ENCODE peak calls at places on chromosomes 2 and 18, in seven cellular contexts. Z is K562; Y is CD4-positive, CD25-positive, alpha-beta regulatory T cell; E is astrocyte; B is SK-N-SH; S is A673; T is WERI-Rb-1. H is an unnamed sample. For H3K9me3, the result is how much of the 10 kb centered on the place peaks cover.

GRCh38 chr2:112843288-112843687 is 6.7 kb upstream of the IL1B start:
- DNase-seq in B (no peak), T (no peak), Z (no peak), Y (no peak), E (no peak), S (no peak), H (no peak)

GRCh38 chr2:20135631-20136050 is 84.2 kb upstream of the LAPTM4A start:
- DNase-seq in E (peak), T (peak), S (peak), Y (peak), B (peak), Z (peak), H (no peak)

GRCh38 chr2:39437522-39438296 is 624 bp upstream of the MAP4K3 start:
- DNase-seq in E (no peak), B (peak), Z (peak), T (peak), S (no peak), Y (peak), H (peak)

GRCh38 chr2:62208758-62209114 is 12.8 kb downstream of the B3GNT2 start:
- DNase-seq in S (no peak), E (no peak), Y (no peak), T (no peak), B (no peak), Z (peak), H (no peak)

GRCh38 chr18:57683470-57683869 is 61.8 kb upstream of the NARS1 start:
- DNase-seq in Z (no peak), T (no peak), B (no peak), S (no peak), Y (no peak), E (no peak), H (no peak)

GRCh38 chr2:26768759-26769500 is 4.8 kb downstream of the SLC35F6 start:
- DNase-seq in T (no peak), S (no peak), Y (no peak), B (no peak), E (peak), Z (peak), H (no peak)

GRCh38 chr2:127024769-127025356 is 82.1 kb downstream of the BIN1 start:
- DNase-seq in E (peak), B (peak), Y (no peak), S (peak), Z (no peak), T (peak), H (no peak)

GRCh38 chr2:43105586-43106562 is 120.5 kb downstream of the ZFP36L2 start:
- DNase-seq in E (no peak), S (no peak), B (peak), Y (no peak), Z (peak), T (peak), H (no peak)

GRCh38 chr2:40283111-40283909 is 168.6 kb downstream of the SLC8A1 start:
- DNase-seq in E (no peak), Y (no peak), B (no peak), T (no peak), S (no peak), Z (no peak), H (no peak)

GRCh38 chr2:240958366-240959213 is 39.8 kb upstream of the SNED1 start:
- DNase-seq in Z (no peak), B (peak), E (no peak), T (peak), S (no peak), Y (no peak), H (no peak)

GRCh38 chr18:13147146-13147545 is 71.4 kb upstream of the LDLRAD4 start:
- DNase-seq in Z (no peak), S (peak), B (no peak), Y (no peak), T (no peak), E (no peak), H (no peak)

GRCh38 chr2:19675003-19675629 is 226.7 kb downstream of the TTC32 start:
- DNase-seq in S (no peak), Z (no peak), B (peak), T (no peak), E (no peak), Y (no peak), H (no peak)

GRCh38 chr2:158459161-158460003 is 2.6 kb downstream of the PKP4 start:
- DNase-seq in Z (peak), Y (no peak), B (no peak), T (no peak), E (peak), S (peak), H (no peak)

GRCh38 chr2:177772529-177772928 is 300.0 kb downstream of the PDE11A start:
- DNase-seq in Z (peak), T (no peak), E (peak), B (peak), S (peak), Y (peak), H (no peak)

GRCh38 chr2:113230531-113230930 is 48.2 kb downstream of the PAX8 start:
- DNase-seq in S (no peak), T (no peak), B (no peak), Y (no peak), E (no peak), Z (no peak), H (no peak)

GRCh38 chr18:46794607-46795006 is 37.8 kb upstream of the ST8SIA5 start:
- DNase-seq in E (no peak), T (no peak), S (no peak), Y (no peak), B (no peak), Z (no peak), H (no peak)

GRCh38 chr2:176652300-176653182 is 383.3 kb downstream of the MTX2 start:
- DNase-seq in T (peak), Z (peak), E (peak), Y (peak), S (peak), B (peak), H (no peak)

GRCh38 chr2:29063646-29064372 is 10.5 kb downstream of the PCARE start:
- DNase-seq in S (no peak), Z (no peak), B (no peak), E (peak), T (no peak), Y (no peak), H (no peak)

GRCh38 chr2:217804338-217804737 is 198.5 kb downstream of the TNS1 start:
- DNase-seq in Y (no peak), E (no peak), T (no peak), B (no peak), Z (no peak), S (no peak), H (no peak)

GRCh38 chr2:173288561-173288960 is 66.1 kb upstream of the CDCA7 start:
- DNase-seq in Z (no peak), B (no peak), T (no peak), E (peak), S (no peak), Y (no peak), H (no peak)

GRCh38 chr2:79799744-79800143 is 286.9 kb downstream of the CTNNA2 start:
- DNase-seq in Z (no peak), E (no peak), Y (no peak), S (no peak), T (no peak), B (no peak), H (no peak)

GRCh38 chr2:75076088-75076487 is 117.6 kb downstream of the POLE4 start:
- DNase-seq in T (peak), Z (no peak), S (no peak), Y (no peak), E (no peak), B (no peak), H (no peak)

GRCh38 chr2:239804161-239805042 is 220.7 kb downstream of the NDUFA10 start:
- DNase-seq in E (no peak), Z (no peak), T (peak), Y (no peak), S (no peak), B (no peak), H (no peak)
- H3K9me3 ChIP-seq in E (under half), Z (under half), T (under half), Y (under half), S (under half), B (under half), H (under half)

GRCh38 chr18:48888681-48889080 is 62.1 kb downstream of the SMAD7 start:
- DNase-seq in Y (no peak), B (no peak), E (no peak), T (no peak), S (no peak), Z (no peak), H (no peak)

GRCh38 chr18:48887905-48888531 is 62.7 kb downstream of the SMAD7 start:
- DNase-seq in B (no peak), S (no peak), T (peak), Z (no peak), E (no peak), Y (no peak), H (no peak)

GRCh38 chr18:48887294-48887904 is 63.4 kb downstream of the SMAD7 start:
- DNase-seq in Y (no peak), B (no peak), T (peak), S (no peak), E (no peak), Z (no peak), H (no peak)

GRCh38 chr18:48889981-48890735 is 60.6 kb downstream of the SMAD7 start:
- DNase-seq in E (no peak), S (no peak), Y (no peak), Z (no peak), B (no peak), T (no peak), H (no peak)

GRCh38 chr18:48889115-48889941 is 61.4 kb downstream of the SMAD7 start:
- DNase-seq in E (no peak), T (peak), Y (no peak), S (no peak), Z (no peak), B (peak), H (no peak)
- H3K27ac ChIP-seq in E (no peak), T (peak), Y (no peak), S (no peak), Z (no peak), B (no peak), H (no peak)

DNA sequence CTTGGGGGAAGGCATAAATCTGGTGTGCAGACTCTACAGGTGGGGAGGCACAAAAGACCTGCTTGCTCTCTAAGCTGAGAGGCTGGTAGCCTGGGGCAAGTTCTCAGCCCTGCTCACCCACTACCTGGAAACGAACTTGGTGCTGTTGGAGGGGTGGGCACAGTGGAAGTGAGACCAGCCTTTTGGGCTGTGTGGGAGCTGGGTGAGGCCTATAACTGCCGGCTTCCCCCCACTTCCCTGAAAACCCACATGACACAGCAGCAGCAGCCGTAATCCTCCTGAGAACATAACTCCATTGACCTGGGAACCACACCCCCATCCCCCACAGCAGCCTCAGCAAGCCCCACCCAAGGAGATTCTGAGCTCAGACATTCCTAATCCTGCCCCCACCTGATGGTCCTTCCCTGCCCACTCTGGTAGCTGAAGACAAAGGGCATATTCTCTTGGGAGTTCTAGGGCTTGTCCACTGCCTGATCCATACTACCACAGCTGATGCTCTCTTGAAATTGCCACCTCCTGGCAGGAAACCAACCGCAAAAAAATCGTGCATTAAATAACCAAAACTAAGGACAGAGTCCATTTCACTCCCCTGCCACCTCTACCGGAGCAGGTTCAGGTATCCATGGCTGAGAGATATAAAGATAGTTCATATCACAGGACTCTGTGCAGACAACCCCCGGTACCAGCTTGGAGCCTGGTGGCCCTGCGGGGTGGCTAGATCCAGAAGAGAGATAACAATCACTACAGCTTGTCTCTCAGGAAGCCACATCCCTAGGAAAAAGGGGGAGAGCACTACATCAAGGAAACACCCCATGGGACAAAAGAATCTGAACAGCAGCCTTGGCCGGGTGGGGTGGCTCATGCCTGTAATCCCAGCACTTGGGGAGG is 178.1 kb downstream of the NDUFA10 start:
- DNase-seq in E (no peak), B (no peak), Z (no peak), Y (no peak), S (no peak), T (peak), H (no peak)
- H3K9me3 ChIP-seq in E (under half), B (under half), Z (under half), Y (under half), S (under half), T (under half), H (under half)

GRCh38 chr2:191228333-191228732 is 16.9 kb upstream of the MYO1B start:
- DNase-seq in Z (no peak), T (no peak), S (no peak), Y (no peak), E (no peak), B (no peak), H (no peak)

GRCh38 chr2:191228861-191229260 is 16.3 kb upstream of the MYO1B start:
- DNase-seq in E (no peak), Z (no peak), T (no peak), Y (no peak), S (no peak), B (no peak), H (no peak)

GRCh38 chr2:191233533-191233932 is 11.7 kb upstream of the MYO1B start:
- DNase-seq in Z (no peak), B (no peak), E (no peak), S (no peak), T (no peak), Y (no peak), H (no peak)

GRCh38 chr2:191231995-191232394 is 13.2 kb upstream of the MYO1B start:
- DNase-seq in S (peak), B (no peak), Z (peak), T (no peak), E (no peak), Y (no peak), H (no peak)

DNA sequence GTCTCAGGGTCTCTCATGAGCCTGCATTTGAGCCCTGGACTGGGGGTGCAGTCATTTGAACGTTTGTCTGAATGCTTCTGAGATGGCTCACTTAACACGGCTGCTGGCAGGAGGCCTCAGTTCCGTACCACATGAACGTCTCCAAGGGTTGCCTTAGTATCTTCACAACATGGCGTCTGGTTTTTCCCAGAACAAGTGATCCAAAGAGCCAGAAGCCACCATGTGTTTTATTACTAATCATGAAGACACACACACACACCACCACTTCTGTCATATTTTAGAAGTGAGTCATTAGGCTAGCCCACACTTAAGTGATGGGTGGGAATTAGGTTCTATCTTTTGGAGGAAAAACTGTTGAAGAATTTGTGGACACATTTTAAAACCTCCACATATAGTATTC is 15.0 kb upstream of the MYO1B start:
- DNase-seq in T (no peak), S (peak), B (no peak), E (peak), Y (no peak), Z (no peak), H (no peak)
- H3K27ac ChIP-seq in T (no peak), S (no peak), B (peak), E (peak), Y (no peak), Z (no peak), H (no peak)

H was measured in CD4-positive, alpha-beta T cell.